ENCODE peak calls at places on chromosomes 12 and 14, in six cellular contexts. Y, M, V, R, O and I are unnamed samples.

GRCh38 chr12:25959069-25959961 is 833 bp downstream of the RASSF8 start:
- DNase-seq in Y (peak), M (peak), V (peak), R (no peak), O (peak), I (peak)

GRCh38 chr14:99187858-99188257 is 84.1 kb downstream of the BCL11B start:
- DNase-seq in Y (no peak), M (no peak), V (no peak), R (no peak), O (no peak), I (no peak)

GRCh38 chr14:33539918-33540357 is 410.9 kb downstream of the EGLN3 start:
- DNase-seq in Y (no peak), M (no peak), V (no peak), R (no peak), O (no peak), I (no peak)

GRCh38 chr12:61870658-61871559 is 389.3 kb upstream of the USP15 start:
- DNase-seq in Y (no peak), M (no peak), V (no peak), R (no peak), O (no peak), I (peak)

GRCh38 chr12:56001446-56002100 is 4.5 kb downstream of the SUOX start:
- DNase-seq in Y (no peak), M (no peak), V (no peak), R (no peak), O (no peak), I (no peak)

GRCh38 chr12:12788675-12789368 is 3.4 kb downstream of the APOLD1 start:
- DNase-seq in Y (peak), M (peak), V (peak), R (peak), O (peak), I (peak)

GRCh38 chr12:89494411-89495231 is 30.0 kb downstream of the GALNT4 start:
- DNase-seq in Y (no peak), M (peak), V (no peak), R (no peak), O (no peak), I (no peak)

GRCh38 chr14:54591461-54592245 is 24.7 kb downstream of the SAMD4A start:
- DNase-seq in Y (no peak), M (peak), V (no peak), R (no peak), O (no peak), I (no peak)

GRCh38 chr12:42539696-42540095 is 49.9 kb downstream of the PRICKLE1 start:
- DNase-seq in Y (no peak), M (no peak), V (no peak), R (no peak), O (no peak), I (no peak)

GRCh38 chr12:119843100-119843499 is 34.0 kb downstream of the CIT start:
- DNase-seq in Y (no peak), M (no peak), V (no peak), R (no peak), O (no peak), I (no peak)

GRCh38 chr14:103160321-103161053 is 37.2 kb downstream of the TNFAIP2 start:
- DNase-seq in Y (no peak), M (no peak), V (no peak), R (no peak), O (no peak), I (no peak)

GRCh38 chr12:10174986-10175614 is 3.2 kb upstream of the OLR1 start:
- DNase-seq in Y (no peak), M (peak), V (no peak), R (no peak), O (no peak), I (no peak)

GRCh38 chr12:47943492-47944359 is 19.7 kb upstream of the TMEM106C start:
- DNase-seq in Y (no peak), M (no peak), V (no peak), R (no peak), O (no peak), I (no peak)

GRCh38 chr12:77496714-77497113 is 334.0 kb upstream of the NAV3 start:
- DNase-seq in Y (no peak), M (no peak), V (no peak), R (no peak), O (no peak), I (no peak)

GRCh38 chr12:3753549-3754284 is 808 bp upstream of the CRACR2A start:
- DNase-seq in Y (peak), M (no peak), V (peak), R (no peak), O (no peak), I (no peak)